ENCODE peak calls at places on chromosomes 6 and 20, in seven cellular contexts. One of them, this sample, is unnamed.

GRCh38 chr6:46637145-46637544 is 15.5 kb downstream of the CYP39A1 start:
- DNase-seq in cardiac muscle cell: peak; percentile 50
- DNase-seq in transverse colon: no peak
- DNase-seq in endothelial cell of umbilical vein: no peak
- DNase-seq in ovary: no peak
- DNase-seq in left ventricle myocardium inferior: no peak
- DNase-seq in effector memory CD4-positive, alpha-beta T cell: no peak
- DNase-seq in this sample: no peak

GRCh38 chr20:7585126-7585679 is 355.1 kb downstream of the HAO1 start:
- DNase-seq in cardiac muscle cell: peak; percentile 2
- DNase-seq in transverse colon: no peak
- DNase-seq in effector memory CD4-positive, alpha-beta T cell: no peak
- DNase-seq in left ventricle myocardium inferior: no peak
- DNase-seq in endothelial cell of umbilical vein: no peak
- DNase-seq in ovary: no peak
- DNase-seq in this sample: no peak

GRCh38 chr6:22766979-22767378 is 197.6 kb downstream of the HDGFL1 start:
- DNase-seq in effector memory CD4-positive, alpha-beta T cell: no peak
- DNase-seq in left ventricle myocardium inferior: no peak
- DNase-seq in endothelial cell of umbilical vein: no peak
- DNase-seq in cardiac muscle cell: no peak
- DNase-seq in transverse colon: no peak
- DNase-seq in ovary: no peak
- DNase-seq in this sample: no peak

GRCh38 chr6:79167931-79168694 is 66.4 kb downstream of the HMGN3 start:
- DNase-seq in cardiac muscle cell: peak; percentile 14
- DNase-seq in ovary: no peak
- DNase-seq in transverse colon: no peak
- DNase-seq in effector memory CD4-positive, alpha-beta T cell: no peak
- DNase-seq in endothelial cell of umbilical vein: peak; percentile 76
- DNase-seq in left ventricle myocardium inferior: no peak
- DNase-seq in this sample: no peak

GRCh38 chr20:7853493-7853892 is 86.8 kb downstream of the HAO1 start:
- DNase-seq in ovary: no peak
- DNase-seq in effector memory CD4-positive, alpha-beta T cell: no peak
- DNase-seq in transverse colon: no peak
- DNase-seq in cardiac muscle cell: no peak
- DNase-seq in endothelial cell of umbilical vein: no peak
- DNase-seq in left ventricle myocardium inferior: no peak
- DNase-seq in this sample: no peak

GRCh38 chr20:40464731-40465208 is 224.3 kb downstream of the MAFB start:
- DNase-seq in cardiac muscle cell: no peak
- DNase-seq in effector memory CD4-positive, alpha-beta T cell: no peak
- DNase-seq in ovary: no peak
- DNase-seq in transverse colon: no peak
- DNase-seq in left ventricle myocardium inferior: no peak
- DNase-seq in endothelial cell of umbilical vein: no peak
- DNase-seq in this sample: no peak

GRCh38 chr6:6492675-6493074 is 95.8 kb upstream of the LY86 start:
- DNase-seq in effector memory CD4-positive, alpha-beta T cell: no peak
- DNase-seq in left ventricle myocardium inferior: peak; percentile 17
- DNase-seq in ovary: no peak
- DNase-seq in cardiac muscle cell: no peak
- DNase-seq in transverse colon: no peak
- DNase-seq in endothelial cell of umbilical vein: no peak
- DNase-seq in this sample: no peak

GRCh38 chr20:59676877-59677140 is 72.5 kb downstream of the PHACTR3 start:
- DNase-seq in effector memory CD4-positive, alpha-beta T cell: no peak
- DNase-seq in endothelial cell of umbilical vein: no peak
- DNase-seq in left ventricle myocardium inferior: no peak
- DNase-seq in transverse colon: no peak
- DNase-seq in cardiac muscle cell: no peak
- DNase-seq in ovary: no peak
- DNase-seq in this sample: no peak

GRCh38 chr20:47502801-47503239 is 1.1 kb downstream of the NCOA3 start:
- DNase-seq in ovary: no peak
- DNase-seq in effector memory CD4-positive, alpha-beta T cell: no peak
- DNase-seq in transverse colon: no peak
- DNase-seq in endothelial cell of umbilical vein: peak; percentile 58
- DNase-seq in left ventricle myocardium inferior: no peak
- DNase-seq in cardiac muscle cell: peak; percentile 49
- DNase-seq in this sample: no peak

GRCh38 chr6:156557269-156557885 is 219.8 kb upstream of the ARID1B start:
- DNase-seq in endothelial cell of umbilical vein: no peak
- DNase-seq in cardiac muscle cell: peak; percentile 23
- DNase-seq in left ventricle myocardium inferior: peak; percentile 33
- DNase-seq in ovary: no peak
- DNase-seq in effector memory CD4-positive, alpha-beta T cell: no peak
- DNase-seq in transverse colon: no peak
- DNase-seq in this sample: no peak

GRCh38 chr20:51410586-51411325 is 131.8 kb downstream of the NFATC2 start:
- DNase-seq in transverse colon: no peak
- DNase-seq in left ventricle myocardium inferior: no peak
- DNase-seq in ovary: no peak
- DNase-seq in cardiac muscle cell: no peak
- DNase-seq in effector memory CD4-positive, alpha-beta T cell: no peak
- DNase-seq in endothelial cell of umbilical vein: no peak
- DNase-seq in this sample: no peak

GRCh38 chr6:74690365-74690764 is 515.5 kb downstream of the COL12A1 start:
- DNase-seq in endothelial cell of umbilical vein: no peak
- DNase-seq in left ventricle myocardium inferior: no peak
- DNase-seq in effector memory CD4-positive, alpha-beta T cell: no peak
- DNase-seq in ovary: no peak
- DNase-seq in transverse colon: no peak
- DNase-seq in cardiac muscle cell: peak; percentile 5
- DNase-seq in this sample: no peak

GRCh38 chr6:132147530-132148011 is 196.4 kb upstream of the CCN2 start:
- DNase-seq in endothelial cell of umbilical vein: no peak
- DNase-seq in transverse colon: no peak
- DNase-seq in ovary: no peak
- DNase-seq in left ventricle myocardium inferior: no peak
- DNase-seq in cardiac muscle cell: peak; percentile 20
- DNase-seq in effector memory CD4-positive, alpha-beta T cell: no peak
- DNase-seq in this sample: no peak

GRCh38 chr6:13289789-13290318 is 38.5 kb downstream of the TBC1D7 start:
- DNase-seq in cardiac muscle cell: no peak
- DNase-seq in transverse colon: peak; percentile 41
- DNase-seq in ovary: no peak
- DNase-seq in endothelial cell of umbilical vein: no peak
- DNase-seq in left ventricle myocardium inferior: no peak
- DNase-seq in effector memory CD4-positive, alpha-beta T cell: no peak
- DNase-seq in this sample: no peak

GRCh38 chr6:34560366-34561226 is 4.5 kb upstream of the SPDEF start:
- DNase-seq in transverse colon: no peak
- DNase-seq in cardiac muscle cell: peak; percentile 55
- DNase-seq in ovary: no peak
- DNase-seq in left ventricle myocardium inferior: peak; percentile 28
- DNase-seq in endothelial cell of umbilical vein: peak; percentile 13
- DNase-seq in effector memory CD4-positive, alpha-beta T cell: no peak
- DNase-seq in this sample: no peak

GRCh38 chr6:170553686-170554085 is 483 bp upstream of the TBP start:
- DNase-seq in effector memory CD4-positive, alpha-beta T cell: no peak
- DNase-seq in endothelial cell of umbilical vein: no peak
- DNase-seq in cardiac muscle cell: peak; percentile 61
- DNase-seq in ovary: no peak
- DNase-seq in left ventricle myocardium inferior: no peak
- DNase-seq in transverse colon: no peak
- DNase-seq in this sample: no peak

GRCh38 chr6:112113918-112114317 is 26.5 kb downstream of the FAM229B start:
- DNase-seq in transverse colon: no peak
- DNase-seq in effector memory CD4-positive, alpha-beta T cell: no peak
- DNase-seq in cardiac muscle cell: no peak
- DNase-seq in ovary: no peak
- DNase-seq in endothelial cell of umbilical vein: no peak
- DNase-seq in left ventricle myocardium inferior: no peak
- DNase-seq in this sample: no peak

GRCh38 chr6:41191569-41191968 is 9.4 kb downstream of the TREML2 start:
- DNase-seq in cardiac muscle cell: peak; percentile 55
- DNase-seq in endothelial cell of umbilical vein: peak; percentile 17
- DNase-seq in ovary: no peak
- DNase-seq in effector memory CD4-positive, alpha-beta T cell: no peak
- DNase-seq in left ventricle myocardium inferior: peak; percentile 42
- DNase-seq in transverse colon: peak; percentile 15
- DNase-seq in this sample: no peak

GRCh38 chr20:17543531-17543961 is 12.4 kb upstream of the BFSP1 start:
- DNase-seq in left ventricle myocardium inferior: no peak
- DNase-seq in transverse colon: no peak
- DNase-seq in cardiac muscle cell: peak; percentile 60
- DNase-seq in endothelial cell of umbilical vein: no peak
- DNase-seq in effector memory CD4-positive, alpha-beta T cell: no peak
- DNase-seq in ovary: no peak
- DNase-seq in this sample: no peak

GRCh38 chr20:32141465-32141980 is 32.0 kb downstream of the TM9SF4 start:
- DNase-seq in cardiac muscle cell: no peak
- DNase-seq in ovary: no peak
- DNase-seq in endothelial cell of umbilical vein: no peak
- DNase-seq in transverse colon: no peak
- DNase-seq in left ventricle myocardium inferior: no peak
- DNase-seq in effector memory CD4-positive, alpha-beta T cell: no peak
- DNase-seq in this sample: no peak

GRCh38 chr20:32140603-32141002 is 31.1 kb downstream of the TM9SF4 start:
- DNase-seq in cardiac muscle cell: no peak
- DNase-seq in ovary: no peak
- DNase-seq in left ventricle myocardium inferior: no peak
- DNase-seq in endothelial cell of umbilical vein: no peak
- DNase-seq in effector memory CD4-positive, alpha-beta T cell: no peak
- DNase-seq in transverse colon: no peak
- DNase-seq in this sample: no peak

GRCh38 chr20:32135983-32136515 is 26.5 kb downstream of the TM9SF4 start:
- DNase-seq in cardiac muscle cell: no peak
- DNase-seq in left ventricle myocardium inferior: no peak
- DNase-seq in effector memory CD4-positive, alpha-beta T cell: no peak
- DNase-seq in ovary: no peak
- DNase-seq in endothelial cell of umbilical vein: no peak
- DNase-seq in transverse colon: no peak
- DNase-seq in this sample: no peak

GRCh38 chr20:32139947-32140346 is 30.4 kb downstream of the TM9SF4 start:
- DNase-seq in endothelial cell of umbilical vein: no peak
- DNase-seq in ovary: no peak
- DNase-seq in effector memory CD4-positive, alpha-beta T cell: no peak
- DNase-seq in cardiac muscle cell: no peak
- DNase-seq in transverse colon: no peak
- DNase-seq in left ventricle myocardium inferior: no peak
- DNase-seq in this sample: no peak

GRCh38 chr20:32138921-32139320 is 29.4 kb downstream of the TM9SF4 start:
- DNase-seq in endothelial cell of umbilical vein: no peak
- DNase-seq in effector memory CD4-positive, alpha-beta T cell: no peak
- DNase-seq in cardiac muscle cell: no peak
- DNase-seq in left ventricle myocardium inferior: no peak
- DNase-seq in ovary: no peak
- DNase-seq in transverse colon: no peak
- DNase-seq in this sample: no peak
- H3K36me3 ChIP-seq in endothelial cell of umbilical vein: peaks cover 63% of the 10 kb centered on the region
- H3K36me3 ChIP-seq in effector memory CD4-positive, alpha-beta T cell: peaks cover 75% of the 10 kb centered on the region
- H3K36me3 ChIP-seq in cardiac muscle cell: peaks cover 47% of the 10 kb centered on the region
- H3K36me3 ChIP-seq in left ventricle myocardium inferior: peaks cover 86% of the 10 kb centered on the region
- H3K36me3 ChIP-seq in ovary: no peaks in the 10 kb centered on the region
- H3K36me3 ChIP-seq in transverse colon: peaks cover 3% of the 10 kb centered on the region
- H3K36me3 ChIP-seq in this sample: peaks cover 7% of the 10 kb centered on the region

DNA sequence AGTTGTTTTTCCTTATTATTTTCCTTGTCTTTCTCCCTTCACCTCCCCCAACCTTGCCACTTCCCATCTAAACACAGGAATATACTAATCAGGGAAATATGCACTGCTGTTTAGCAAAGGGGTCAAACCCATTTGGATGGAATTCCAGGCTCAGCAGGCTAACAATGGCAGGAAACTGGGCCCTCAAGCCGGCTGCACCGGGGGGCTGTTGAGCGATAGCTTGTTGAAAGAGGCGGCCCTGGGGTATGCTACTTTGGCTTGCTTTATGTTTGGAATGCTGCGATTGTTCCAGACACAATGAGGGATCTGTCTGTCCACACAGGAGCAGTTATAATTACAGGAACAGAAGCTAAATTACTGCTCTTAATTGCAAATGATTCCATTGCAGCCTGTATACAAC is 112.7 kb downstream of the TMEM170B start:
- DNase-seq in left ventricle myocardium inferior: peak; percentile 39
- DNase-seq in effector memory CD4-positive, alpha-beta T cell: no peak
- DNase-seq in transverse colon: no peak
- DNase-seq in ovary: no peak
- DNase-seq in cardiac muscle cell: peak; percentile 87
- DNase-seq in endothelial cell of umbilical vein: peak; percentile 99
- DNase-seq in this sample: peak; percentile 22
- H3K27ac ChIP-seq in left ventricle myocardium inferior: peak overlapping the region; percentile 76
- H3K27ac ChIP-seq in effector memory CD4-positive, alpha-beta T cell: no peak overlapping the region
- H3K27ac ChIP-seq in transverse colon: no peak overlapping the region
- H3K27ac ChIP-seq in ovary: no peak overlapping the region
- H3K27ac ChIP-seq in cardiac muscle cell: peak overlapping the region; percentile 41
- H3K27ac ChIP-seq in endothelial cell of umbilical vein: peak overlapping the region; percentile 100
- H3K27ac ChIP-seq in this sample: no peak overlapping the region

GRCh38 chr6:139728879-139729278 is 354.4 kb upstream of the CITED2 start:
- DNase-seq in ovary: no peak
- DNase-seq in transverse colon: no peak
- DNase-seq in endothelial cell of umbilical vein: no peak
- DNase-seq in effector memory CD4-positive, alpha-beta T cell: no peak
- DNase-seq in cardiac muscle cell: no peak
- DNase-seq in left ventricle myocardium inferior: no peak
- DNase-seq in this sample: no peak
- H3K36me3 ChIP-seq in ovary: no peaks in the 10 kb centered on the region
- H3K36me3 ChIP-seq in transverse colon: no peaks in the 10 kb centered on the region
- H3K36me3 ChIP-seq in endothelial cell of umbilical vein: no peaks in the 10 kb centered on the region
- H3K36me3 ChIP-seq in effector memory CD4-positive, alpha-beta T cell: no peaks in the 10 kb centered on the region
- H3K36me3 ChIP-seq in cardiac muscle cell: no peaks in the 10 kb centered on the region
- H3K36me3 ChIP-seq in left ventricle myocardium inferior: no peaks in the 10 kb centered on the region
- H3K36me3 ChIP-seq in this sample: no peaks in the 10 kb centered on the region

GRCh38 chr20:49100934-49101333 is 54.8 kb downstream of the CSE1L start:
- DNase-seq in transverse colon: no peak
- DNase-seq in endothelial cell of umbilical vein: no peak
- DNase-seq in effector memory CD4-positive, alpha-beta T cell: no peak
- DNase-seq in ovary: no peak
- DNase-seq in left ventricle myocardium inferior: no peak
- DNase-seq in cardiac muscle cell: no peak
- DNase-seq in this sample: no peak

GRCh38 chr20:49099011-49099410 is 52.9 kb downstream of the CSE1L start:
- DNase-seq in transverse colon: no peak
- DNase-seq in cardiac muscle cell: no peak
- DNase-seq in left ventricle myocardium inferior: no peak
- DNase-seq in endothelial cell of umbilical vein: no peak
- DNase-seq in ovary: no peak
- DNase-seq in effector memory CD4-positive, alpha-beta T cell: no peak
- DNase-seq in this sample: no peak

GRCh38 chr20:49096212-49096730 is 50.2 kb downstream of the CSE1L start:
- DNase-seq in cardiac muscle cell: no peak
- DNase-seq in left ventricle myocardium inferior: no peak
- DNase-seq in ovary: no peak
- DNase-seq in endothelial cell of umbilical vein: peak; percentile 75
- DNase-seq in transverse colon: no peak
- DNase-seq in effector memory CD4-positive, alpha-beta T cell: no peak
- DNase-seq in this sample: no peak

GRCh38 chr20:49097159-49097558 is 51.0 kb downstream of the CSE1L start:
- DNase-seq in left ventricle myocardium inferior: no peak
- DNase-seq in effector memory CD4-positive, alpha-beta T cell: no peak
- DNase-seq in endothelial cell of umbilical vein: no peak
- DNase-seq in transverse colon: no peak
- DNase-seq in ovary: no peak
- DNase-seq in cardiac muscle cell: no peak
- DNase-seq in this sample: no peak

DNA sequence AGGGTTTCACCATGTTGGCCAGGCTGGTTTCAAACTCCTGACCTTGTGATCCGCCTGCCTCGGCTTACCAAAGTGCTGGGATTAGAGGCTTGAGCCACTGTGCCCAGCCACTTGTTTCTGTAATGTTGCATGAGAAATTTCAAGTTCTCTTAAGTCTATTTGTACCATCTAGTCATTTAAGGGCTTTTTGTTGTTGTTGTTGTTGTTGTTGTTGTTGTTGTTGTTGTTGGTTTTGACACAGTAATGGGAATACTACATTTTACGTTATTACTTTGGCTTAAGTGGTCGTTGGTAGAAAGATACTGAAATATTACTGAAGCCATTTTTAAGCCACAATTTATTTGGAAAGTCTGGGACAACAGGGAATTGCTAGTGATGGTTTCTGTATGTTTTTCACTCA is 52.0 kb downstream of the CSE1L start:
- DNase-seq in cardiac muscle cell: no peak
- DNase-seq in effector memory CD4-positive, alpha-beta T cell: no peak
- DNase-seq in transverse colon: no peak
- DNase-seq in endothelial cell of umbilical vein: no peak
- DNase-seq in left ventricle myocardium inferior: no peak
- DNase-seq in ovary: no peak
- DNase-seq in this sample: no peak
- H3K27ac ChIP-seq in cardiac muscle cell: no peak overlapping the region
- H3K27ac ChIP-seq in effector memory CD4-positive, alpha-beta T cell: no peak overlapping the region
- H3K27ac ChIP-seq in transverse colon: no peak overlapping the region
- H3K27ac ChIP-seq in endothelial cell of umbilical vein: no peak overlapping the region
- H3K27ac ChIP-seq in left ventricle myocardium inferior: no peak overlapping the region
- H3K27ac ChIP-seq in ovary: no peak overlapping the region
- H3K27ac ChIP-seq in this sample: no peak overlapping the region

This sample was measured in psoas muscle.